ENCODE peak calls at places on chromosomes 13 and 19, in ten cellular contexts. V is A549; E is heart right ventricle; X is lower leg skin; H is fibroblast of pulmonary artery; B is BE2C; F is NB4; O is GM12865; Y is effector memory CD4-positive, alpha-beta T cell; W is IMR-90. L is an unnamed sample.

GRCh38 chr19:4768934-4769777 is 22.4 kb upstream of the FEM1A start:
- DNase-seq in V (peak), E (peak), X (peak), H (peak), B (peak), F (peak), O (peak), Y (peak), W (peak), L (peak)

GRCh38 chr19:35264281-35265125 is 4.3 kb upstream of the USF2 start:
- DNase-seq in V (no peak), E (no peak), X (peak), H (no peak), B (no peak), F (no peak), O (no peak), Y (no peak), W (no peak), L (no peak)

GRCh38 chr13:34886476-34886875 is 55.6 kb upstream of the NBEA start:
- DNase-seq in V (no peak), E (no peak), X (no peak), H (no peak), B (no peak), F (no peak), O (no peak), Y (no peak), W (no peak), L (no peak)

GRCh38 chr13:46278474-46278873 is 66.7 kb downstream of the LRRC63 start:
- DNase-seq in V (no peak), E (no peak), X (no peak), H (no peak), B (peak), F (peak), O (no peak), Y (no peak), W (no peak), L (peak)

GRCh38 chr13:50529154-50529882 is 314.2 kb downstream of the DLEU7 start:
- DNase-seq in V (peak), E (peak), X (peak), H (peak), B (peak), F (no peak), O (no peak), Y (no peak), W (peak), L (no peak)

GRCh38 chr19:41869374-41869955 is 7.6 kb upstream of the CD79A start:
- DNase-seq in V (no peak), E (no peak), X (no peak), H (no peak), B (no peak), F (no peak), O (no peak), Y (no peak), W (no peak), L (no peak)

GRCh38 chr13:44764334-44764733 is 188.2 kb upstream of the TSC22D1 start:
- DNase-seq in V (no peak), E (no peak), X (no peak), H (no peak), B (no peak), F (peak), O (no peak), Y (no peak), W (no peak), L (no peak)

GRCh38 chr19:33490041-33490451 is 31.5 kb downstream of the PEPD start:
- DNase-seq in V (no peak), E (no peak), X (no peak), H (no peak), B (no peak), F (no peak), O (no peak), Y (no peak), W (no peak), L (no peak)

GRCh38 chr19:15257782-15258181 is 25.5 kb upstream of the EPHX3 start:
- DNase-seq in V (no peak), E (no peak), X (no peak), H (no peak), B (no peak), F (no peak), O (no peak), Y (no peak), W (no peak), L (no peak)

GRCh38 chr19:53057904-53058579 is 13.5 kb downstream of the ERVV-2 start:
- DNase-seq in V (no peak), E (peak), X (no peak), H (no peak), B (peak), F (no peak), O (no peak), Y (no peak), W (no peak), L (no peak)

GRCh38 chr13:41970918-41971317 is 10.0 kb upstream of the VWA8 start:
- DNase-seq in V (no peak), E (no peak), X (no peak), H (no peak), B (no peak), F (no peak), O (no peak), Y (no peak), W (no peak), L (no peak)

GRCh38 chr13:46334423-46334822 is 52.6 kb downstream of the RUBCNL start:
- DNase-seq in V (no peak), E (no peak), X (no peak), H (no peak), B (no peak), F (no peak), O (no peak), Y (no peak), W (no peak), L (no peak)

GRCh38 chr13:110332750-110333149 is 25.7 kb downstream of the COL4A2 start:
- DNase-seq in V (no peak), E (no peak), X (no peak), H (no peak), B (no peak), F (no peak), O (no peak), Y (no peak), W (peak), L (no peak)

GRCh38 chr13:53238241-53238640 is 209.6 kb downstream of the OLFM4 start:
- DNase-seq in V (no peak), E (no peak), X (no peak), H (no peak), B (no peak), F (no peak), O (no peak), Y (no peak), W (no peak), L (no peak)

GRCh38 chr19:412356-413355 is 3.7 kb upstream of the C2CD4C start:
- DNase-seq in V (no peak), E (no peak), X (no peak), H (no peak), B (no peak), F (no peak), O (no peak), Y (no peak), W (no peak), L (no peak)

GRCh38 chr13:109880371-109881346 is 94.3 kb upstream of the IRS2 start:
- DNase-seq in V (no peak), E (no peak), X (no peak), H (no peak), B (no peak), F (no peak), O (no peak), Y (no peak), W (no peak), L (no peak)

GRCh38 chr13:78326608-78327007 is 276.7 kb downstream of the POU4F1 start:
- DNase-seq in V (no peak), E (no peak), X (no peak), H (peak), B (peak), F (peak), O (no peak), Y (no peak), W (no peak), L (no peak)

GRCh38 chr13:96822900-96823299 is 171.4 kb downstream of the OXGR1 start:
- DNase-seq in V (peak), E (no peak), X (peak), H (peak), B (peak), F (peak), O (peak), Y (no peak), W (no peak), L (no peak)

GRCh38 chr13:99971576-99972189 is at the start of gene ZIC5:
- DNase-seq in V (peak), E (no peak), X (no peak), H (no peak), B (no peak), F (no peak), O (no peak), Y (no peak), W (no peak), L (no peak)
- H3K4me3 ChIP-seq in V (peak), E (no peak), X (no peak), H (no peak), B (no peak), F (peak), O (no peak), Y (no peak), W (no peak), L (peak)

GRCh38 chr13:27919934-27920676 is at the start of gene PDX1:
- DNase-seq in V (no peak), E (no peak), X (no peak), H (no peak), B (peak), F (no peak), O (no peak), Y (no peak), W (no peak), L (no peak)
- H3K4me3 ChIP-seq in V (peak), E (no peak), X (peak), H (no peak), B (no peak), F (peak), O (peak), Y (peak), W (peak), L (peak)

DNA sequence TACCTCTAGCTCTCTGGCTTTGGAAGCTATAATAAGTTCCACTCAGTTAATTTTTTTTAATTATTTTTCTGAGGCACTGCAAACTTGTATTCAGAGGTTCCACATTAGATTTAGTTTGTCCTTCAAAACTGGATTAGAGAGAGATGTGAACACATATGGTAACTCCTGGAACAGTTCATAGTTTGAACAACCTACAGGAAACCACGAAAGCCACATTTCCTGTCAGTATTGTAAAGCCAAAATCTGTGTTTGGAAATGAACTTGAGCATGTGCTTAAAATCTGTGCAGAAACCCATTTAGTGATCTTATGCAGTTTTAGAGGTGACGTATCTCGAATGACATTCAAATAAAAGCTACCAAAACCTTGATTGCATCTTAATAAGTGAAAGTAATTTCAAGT is 1952.0 kb downstream of the OLFM4 start:
- DNase-seq in V (no peak), E (no peak), X (no peak), H (no peak), B (no peak), F (peak), O (no peak), Y (no peak), W (no peak), L (peak)
- H3K4me3 ChIP-seq in V (no peak), E (no peak), X (no peak), H (no peak), B (no peak), F (no peak), O (no peak), Y (no peak), W (no peak), L (no peak)

GRCh38 chr13:40446365-40446764 is 220.1 kb downstream of the FOXO1 start:
- DNase-seq in V (no peak), E (no peak), X (no peak), H (peak), B (no peak), F (no peak), O (no peak), Y (no peak), W (no peak), L (no peak)
- H3K4me3 ChIP-seq in V (no peak), E (no peak), X (no peak), H (no peak), B (no peak), F (no peak), O (no peak), Y (no peak), W (no peak), L (no peak)

DNA sequence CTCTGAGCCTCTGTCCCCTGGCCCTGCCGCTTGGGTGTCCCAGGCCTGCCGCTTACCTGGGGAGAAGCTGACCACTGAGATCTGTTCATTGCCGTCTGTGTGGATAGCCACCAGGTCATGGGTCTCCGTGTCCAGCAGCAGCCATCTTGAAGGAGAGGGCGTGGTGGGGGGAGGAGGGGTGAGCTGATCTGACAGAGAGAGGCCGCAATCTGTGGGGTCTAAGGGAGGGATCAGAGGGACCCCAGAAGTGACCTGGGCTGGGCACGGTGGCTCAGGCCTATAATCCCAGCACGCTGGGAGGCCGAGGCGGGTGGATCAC is 14.7 kb upstream of the GPR4 start:
- DNase-seq in V (no peak), E (no peak), X (no peak), H (no peak), B (no peak), F (no peak), O (no peak), Y (no peak), W (no peak), L (no peak)
- H3K4me3 ChIP-seq in V (no peak), E (no peak), X (no peak), H (no peak), B (no peak), F (no peak), O (no peak), Y (no peak), W (no peak), L (no peak)

GRCh38 chr19:43594081-43594697 is 1.7 kb downstream of the IRGQ start:
- DNase-seq in V (no peak), E (no peak), X (no peak), H (no peak), B (no peak), F (no peak), O (no peak), Y (no peak), W (no peak), L (no peak)
- H3K4me3 ChIP-seq in V (peak), E (peak), X (no peak), H (peak), B (no peak), F (peak), O (peak), Y (peak), W (peak), L (peak)

DNA sequence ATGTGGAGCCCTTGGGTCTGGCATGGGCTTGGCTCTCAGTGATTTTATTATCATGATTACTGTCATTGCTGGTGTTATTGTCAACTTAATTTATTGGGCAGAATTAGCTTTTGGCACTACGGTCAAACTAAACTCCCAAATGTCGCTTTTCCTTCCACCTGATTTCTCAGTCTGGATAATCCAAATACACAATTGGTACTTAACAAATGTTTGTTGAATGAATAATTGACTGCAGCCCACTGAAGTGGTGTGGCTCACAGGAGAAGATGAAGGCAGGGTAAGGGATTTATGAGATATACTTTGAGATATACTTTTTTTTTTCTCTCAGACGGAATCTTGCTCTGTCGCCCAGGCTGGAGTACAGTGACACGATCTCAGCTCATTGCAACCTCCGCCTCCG is 1.5 kb downstream of the COLGALT1 start:
- DNase-seq in V (no peak), E (no peak), X (no peak), H (no peak), B (no peak), F (no peak), O (no peak), Y (no peak), W (no peak), L (no peak)
- H3K4me3 ChIP-seq in V (peak), E (no peak), X (no peak), H (peak), B (peak), F (peak), O (peak), Y (peak), W (no peak), L (peak)

GRCh38 chr13:91353494-91353893 is 6.0 kb downstream of the MIR17HG start:
- DNase-seq in V (no peak), E (no peak), X (no peak), H (no peak), B (no peak), F (no peak), O (no peak), Y (no peak), W (no peak), L (no peak)

GRCh38 chr13:91351980-91352379 is 4.5 kb downstream of the MIR17HG start:
- DNase-seq in V (no peak), E (no peak), X (no peak), H (no peak), B (no peak), F (no peak), O (no peak), Y (no peak), W (no peak), L (no peak)

GRCh38 chr13:91349992-91350911 is 2.8 kb downstream of the MIR17HG start:
- DNase-seq in V (no peak), E (no peak), X (no peak), H (no peak), B (no peak), F (no peak), O (peak), Y (no peak), W (no peak), L (no peak)

GRCh38 chr13:91348906-91349435 is 1.5 kb downstream of the MIR17HG start:
- DNase-seq in V (peak), E (peak), X (peak), H (peak), B (peak), F (peak), O (peak), Y (peak), W (peak), L (peak)

DNA sequence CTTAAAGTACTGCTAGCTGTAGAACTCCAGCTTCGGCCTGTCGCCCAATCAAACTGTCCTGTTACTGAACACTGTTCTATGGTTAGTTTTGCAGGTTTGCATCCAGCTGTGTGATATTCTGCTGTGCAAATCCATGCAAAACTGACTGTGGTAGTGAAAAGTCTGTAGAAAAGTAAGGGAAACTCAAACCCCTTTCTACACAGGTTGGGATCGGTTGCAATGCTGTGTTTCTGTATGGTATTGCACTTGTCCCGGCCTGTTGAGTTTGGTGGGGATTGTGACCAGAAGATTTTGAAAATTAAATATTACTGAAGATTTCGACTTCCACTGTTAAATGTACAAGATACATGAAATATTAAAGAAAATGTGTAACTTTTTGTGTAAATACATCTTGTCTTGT is 3.6 kb downstream of the MIR17HG start:
- DNase-seq in V (no peak), E (no peak), X (no peak), H (no peak), B (no peak), F (no peak), O (no peak), Y (no peak), W (no peak), L (no peak)
- H3K4me3 ChIP-seq in V (peak), E (no peak), X (no peak), H (peak), B (peak), F (peak), O (peak), Y (no peak), W (no peak), L (no peak)

DNA sequence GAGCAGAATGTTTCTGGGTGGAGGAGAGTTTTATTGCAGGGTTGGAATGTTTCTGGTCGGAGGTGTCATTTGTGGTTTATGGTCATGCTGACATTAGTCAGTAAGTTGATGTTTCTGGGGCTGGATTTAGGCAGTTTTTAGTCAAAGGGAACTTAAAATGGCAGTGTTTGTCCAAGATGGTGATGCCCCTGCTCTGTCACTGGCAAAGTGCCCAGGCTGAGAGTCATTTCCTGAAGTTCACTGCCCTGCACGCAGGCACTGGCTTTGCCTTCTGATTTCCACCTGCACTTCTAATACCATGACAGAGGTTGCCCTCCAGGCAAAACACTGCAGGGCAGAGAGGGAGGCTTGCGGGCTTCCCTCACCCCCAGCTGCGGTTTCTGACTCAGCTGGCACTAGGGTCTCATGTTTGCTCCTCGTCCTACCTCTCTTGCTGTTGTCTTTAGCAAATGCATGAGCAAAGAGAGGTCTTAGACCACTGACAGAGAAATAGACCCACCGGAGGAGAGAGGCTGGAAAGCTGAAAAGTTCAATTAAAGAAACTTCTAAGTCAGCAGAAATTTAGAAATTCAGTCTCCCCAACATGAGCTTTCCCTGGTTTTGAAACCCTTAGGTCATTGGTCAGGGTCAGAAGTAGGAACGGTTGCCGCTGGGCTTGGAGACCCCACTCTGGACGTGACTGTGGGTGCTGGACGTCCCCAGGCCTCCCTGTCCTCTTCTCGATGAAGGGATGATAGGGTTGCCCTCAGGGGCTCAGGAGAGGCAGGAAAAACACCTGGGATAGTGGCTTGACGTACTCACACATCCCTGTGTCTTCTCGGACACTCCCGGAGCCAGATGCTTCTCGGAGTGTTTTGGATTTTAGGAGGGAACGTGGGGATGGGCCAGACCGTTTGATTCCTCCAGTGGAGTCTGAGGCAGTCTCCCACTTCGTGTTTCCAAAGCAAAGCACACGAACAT is 26.3 kb downstream of the TMEM255B start:
- DNase-seq in V (no peak), E (no peak), X (no peak), H (peak), B (no peak), F (peak), O (peak), Y (no peak), W (peak), L (peak)
- H3K4me3 ChIP-seq in V (no peak), E (no peak), X (no peak), H (no peak), B (no peak), F (no peak), O (no peak), Y (no peak), W (no peak), L (no peak)

GRCh38 chr19:10334340-10335148 is 1.2 kb upstream of the RAVER1 start:
- DNase-seq in V (peak), E (peak), X (peak), H (peak), B (peak), F (peak), O (peak), Y (no peak), W (peak), L (peak)
- H3K4me3 ChIP-seq in V (peak), E (peak), X (peak), H (peak), B (peak), F (peak), O (no peak), Y (peak), W (peak), L (peak)

L was measured in Jurkat, Clone E6-1.